ENCODE peak calls at places on chromosome 21, in four cellular contexts. W, A, M and J are unnamed samples.

GRCh38 chr21:15932681-15933200 is 203.0 kb downstream of the USP25 start:
- DNase-seq in W (no peak), A (no peak), M (no peak), J (no peak)

GRCh38 chr21:28554660-28555475 is 437.8 kb downstream of the LTN1 start:
- DNase-seq in W (no peak), A (no peak), M (no peak), J (no peak)

GRCh38 chr21:21788591-21788990 is 790.4 kb downstream of the NCAM2 start:
- DNase-seq in W (no peak), A (no peak), M (no peak), J (no peak)

GRCh38 chr21:38875694-38876492 is 70.2 kb downstream of the ETS2 start:
- DNase-seq in W (no peak), A (no peak), M (no peak), J (no peak)

GRCh38 chr21:30408782-30409494 is 13.1 kb downstream of the KRTAP13-1 start:
- DNase-seq in W (peak; percentile 2), A (peak; percentile 43), M (peak; percentile 14), J (no peak)

GRCh38 chr21:20701235-20701634 is 297.0 kb upstream of the NCAM2 start:
- DNase-seq in W (no peak), A (no peak), M (no peak), J (no peak)

GRCh38 chr21:20971296-20971921 is 26.8 kb upstream of the NCAM2 start:
- DNase-seq in W (no peak), A (peak; percentile 59), M (peak; percentile 18), J (no peak)

GRCh38 chr21:38930838-38931237 is 125.1 kb downstream of the ETS2 start:
- DNase-seq in W (no peak), A (no peak), M (no peak), J (no peak)

GRCh38 chr21:16241500-16241963 is 511.8 kb downstream of the USP25 start:
- DNase-seq in W (no peak), A (no peak), M (no peak), J (no peak)

DNA sequence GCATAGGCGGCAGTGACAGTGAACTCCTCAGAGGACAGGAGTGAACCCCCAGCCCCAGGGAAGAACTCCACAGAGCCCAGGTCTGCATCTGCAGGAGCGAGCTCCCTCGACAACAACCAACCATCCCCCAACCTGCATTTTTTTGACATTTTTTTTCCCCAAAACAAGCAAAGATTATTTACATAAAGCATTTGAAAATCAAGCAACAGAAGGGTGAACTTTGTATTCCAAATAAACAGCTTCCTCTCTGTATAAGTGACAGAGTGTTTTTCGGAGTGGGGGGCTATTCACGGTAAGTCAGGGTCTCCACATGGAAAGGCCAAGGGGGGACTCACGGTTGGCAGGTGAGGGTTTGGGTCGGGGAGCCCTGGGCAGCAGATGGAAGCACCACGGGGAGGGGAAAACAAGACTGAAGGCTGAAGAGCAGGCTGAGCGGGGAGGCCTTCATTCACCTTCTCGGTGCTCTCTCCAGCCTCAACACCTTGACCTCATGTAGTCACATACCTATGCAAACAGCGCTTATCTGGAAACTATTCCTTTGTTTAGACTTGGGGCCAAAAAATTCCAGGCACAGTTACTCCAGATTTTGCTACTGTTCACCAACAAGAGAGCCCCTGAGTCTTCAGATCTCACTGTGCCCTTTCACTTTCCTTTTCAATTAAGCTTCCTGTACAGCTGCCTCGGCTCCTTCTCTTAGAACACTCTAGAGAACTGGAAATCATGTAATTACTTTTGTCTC is 27.6 kb downstream of the C2CD2 start:
- DNase-seq in W (no peak), A (no peak), M (peak; percentile 60), J (no peak)
- H3K4me1 ChIP-seq in W (peaks cover 9% of the 10 kb centered on the region), A (peaks cover 8% of the 10 kb centered on the region), M (peaks cover 56% of the 10 kb centered on the region), J (peaks cover 29% of the 10 kb centered on the region)

GRCh38 chr21:37208741-37209225 is 58.4 kb downstream of the VPS26C start:
- DNase-seq in W (no peak), A (no peak), M (no peak), J (no peak)
- TF ChIP-seq TCF7L2 in W (no peak), A (no peak), M (no peak), J (no peak)

GRCh38 chr21:34935868-34936267 is 113.2 kb downstream of the RUNX1 start:
- DNase-seq in W (no peak), A (no peak), M (no peak), J (no peak)

GRCh38 chr21:34936299-34936698 is 112.8 kb downstream of the RUNX1 start:
- DNase-seq in W (no peak), A (no peak), M (no peak), J (no peak)

GRCh38 chr21:34936874-34937563 is 112.1 kb downstream of the RUNX1 start:
- DNase-seq in W (no peak), A (no peak), M (peak; percentile 48), J (no peak)

GRCh38 chr21:34939673-34940321 is 109.3 kb downstream of the RUNX1 start:
- DNase-seq in W (no peak), A (no peak), M (no peak), J (no peak)

GRCh38 chr21:34938079-34938764 is 110.9 kb downstream of the RUNX1 start:
- DNase-seq in W (no peak), A (no peak), M (no peak), J (no peak)
- H3K4me3 ChIP-seq in W (no peak overlapping the region), A (no peak overlapping the region), M (no peak overlapping the region), J (no peak overlapping the region)

DNA sequence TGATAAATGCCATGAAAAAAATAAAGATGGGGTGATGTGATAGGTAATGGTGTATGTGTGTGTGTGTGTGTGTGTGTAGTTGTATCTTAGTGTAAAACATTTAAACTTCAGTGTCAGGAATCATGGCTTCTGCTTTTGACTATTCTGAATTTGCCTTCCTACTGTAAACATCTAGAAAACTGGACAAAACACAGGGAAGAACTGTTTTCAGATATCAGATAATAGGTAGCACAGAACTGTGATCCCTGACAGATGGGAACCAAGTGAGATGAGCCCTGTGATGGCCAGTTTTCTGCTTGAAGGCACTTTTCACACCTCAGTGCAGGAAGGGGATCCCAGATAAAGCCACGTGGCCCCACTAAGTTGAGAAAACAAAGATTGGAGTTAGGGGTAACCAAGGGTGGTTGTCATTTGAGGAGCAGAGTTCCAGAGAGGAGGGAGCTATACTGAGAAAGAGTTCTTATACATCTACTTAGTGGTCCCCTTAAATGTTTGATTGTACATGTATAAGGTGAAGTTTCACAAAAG is 17.3 kb downstream of the DYRK1A start:
- DNase-seq in W (no peak), A (no peak), M (no peak), J (no peak)
- H3K4me1 ChIP-seq in W (no peaks in the 10 kb centered on the region), A (peaks cover 12% of the 10 kb centered on the region), M (peaks cover 35% of the 10 kb centered on the region), J (peaks cover 30% of the 10 kb centered on the region)

DNA sequence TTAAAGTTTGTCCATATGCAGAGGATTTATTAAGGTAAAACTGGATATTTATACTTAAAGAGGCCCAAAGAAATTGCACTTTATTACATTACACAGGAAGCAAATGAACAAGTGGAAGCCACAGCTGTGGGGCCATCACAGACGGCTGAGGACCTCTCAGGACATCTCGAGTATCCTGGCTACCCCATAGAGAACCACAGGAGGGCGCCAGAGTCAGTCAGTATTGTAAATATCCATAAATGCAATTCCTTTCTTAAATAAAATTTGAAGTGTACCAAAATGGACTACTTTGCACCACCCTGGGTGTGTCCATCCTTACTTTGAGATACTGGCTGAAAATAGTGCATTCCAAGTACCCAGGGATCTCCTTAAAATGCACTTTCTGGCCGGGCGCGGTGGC is 257.2 kb downstream of the MRPL39 start:
- DNase-seq in W (no peak), A (peak; percentile 11), M (no peak), J (no peak)
- TF ChIP-seq TCF7L2 in W (no peak), A (no peak), M (no peak), J (no peak)

DNA sequence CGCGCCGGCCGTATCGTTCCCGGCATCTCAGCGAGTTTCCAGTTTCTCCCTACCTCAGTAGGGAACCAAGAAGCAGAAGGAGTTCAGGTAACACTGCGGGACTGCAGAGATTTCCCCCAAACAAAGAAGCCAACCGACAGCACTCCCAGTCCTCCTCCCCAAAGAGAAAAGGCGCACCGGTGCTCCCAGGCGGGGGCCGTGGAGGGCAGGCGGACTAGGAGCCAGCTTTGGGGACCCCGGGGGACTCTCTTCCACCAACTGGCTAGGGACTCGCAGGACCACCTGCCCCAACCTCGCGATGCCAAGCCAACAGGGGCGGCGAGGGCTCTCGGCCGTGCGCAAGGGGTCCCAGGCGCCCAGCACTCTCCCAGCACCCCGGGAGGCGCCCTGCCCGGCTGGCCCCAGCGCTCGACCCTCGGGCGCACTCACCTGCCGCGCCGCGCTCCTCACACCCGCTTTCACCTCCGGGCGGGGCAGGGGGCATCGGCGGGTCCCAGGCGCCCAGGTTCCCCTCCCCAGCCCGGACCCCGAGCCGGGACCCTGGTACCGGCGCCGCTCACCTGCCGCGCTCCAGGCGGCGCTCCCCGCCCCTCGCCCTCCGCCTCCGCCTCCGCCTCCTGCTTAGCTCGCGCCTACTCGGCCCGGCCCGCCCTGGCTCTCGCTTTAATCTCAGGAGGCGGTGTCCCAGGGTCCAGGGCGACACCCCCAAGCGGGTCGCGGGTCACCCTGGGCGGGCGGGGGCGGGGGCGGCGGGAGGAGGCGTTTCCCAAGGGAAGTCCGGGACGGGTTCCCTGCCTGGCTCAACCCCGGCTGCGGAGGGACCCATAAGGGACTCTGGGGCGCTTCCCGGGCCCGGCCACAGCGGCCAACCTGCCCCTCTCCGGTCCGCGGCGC is at the start of gene TMPRSS2:
- DNase-seq in W (no peak), A (no peak), M (no peak), J (no peak)
- H3K4me3 ChIP-seq in W (no peak within 1 kb of the TSS), A (no peak within 1 kb of the TSS), M (peak within 1 kb of the TSS; percentile 58), J (peak within 1 kb of the TSS; percentile 61)

GRCh38 chr21:42307106-42307505 is 8.1 kb downstream of the TFF3 start:
- DNase-seq in W (no peak), A (no peak), M (no peak), J (no peak)
- H3K4me1 ChIP-seq in W (no peaks in the 10 kb centered on the region), A (peaks cover 13% of the 10 kb centered on the region), M (peaks cover 17% of the 10 kb centered on the region), J (peaks cover 10% of the 10 kb centered on the region)